ENCODE peak calls at places on chromosomes 1 and 21, in six cellular contexts. M is posterior cingulate gyrus, G is NCI-H1092, N is Calu3, K is germinal center, U is IMR-90. T is an unnamed sample.

GRCh38 chr1:23452011-23452411 is 27.5 kb upstream of the TCEA3 start:
- DNase-seq in M (no peak), G (no peak), N (peak), K (no peak), U (peak), T (no peak)

GRCh38 chr1:77874804-77875445 is 13.5 kb upstream of the NEXN start:
- DNase-seq in M (no peak), G (no peak), N (no peak), K (no peak), U (peak), T (peak)

GRCh38 chr1:212982430-212983152 is 32.2 kb downstream of the VASH2 start:
- DNase-seq in M (no peak), G (peak), N (no peak), K (no peak), U (peak), T (no peak)

GRCh38 chr1:219171192-219171935 is 2.3 kb upstream of the LYPLAL1 start:
- DNase-seq in M (no peak), G (no peak), N (no peak), K (no peak), U (peak), T (peak)

GRCh38 chr1:156696755-156697154 is 8.6 kb downstream of the CRABP2 start:
- DNase-seq in M (no peak), G (no peak), N (no peak), K (no peak), U (no peak), T (no peak)

GRCh38 chr1:153526132-153526543 is 9.7 kb downstream of the S100A6 start:
- DNase-seq in M (no peak), G (no peak), N (no peak), K (no peak), U (no peak), T (no peak)

GRCh38 chr1:192489748-192490147 is 85.8 kb upstream of the RGS1 start:
- DNase-seq in M (no peak), G (no peak), N (peak), K (no peak), U (peak), T (peak)

GRCh38 chr1:202135221-202135721 is 9.3 kb downstream of the ARL8A start:
- DNase-seq in M (no peak), G (peak), N (peak), K (peak), U (peak), T (peak)

GRCh38 chr21:31316488-31317169 is 27.4 kb downstream of the TIAM1 start:
- DNase-seq in M (no peak), G (no peak), N (no peak), K (no peak), U (peak), T (peak)

GRCh38 chr1:47908258-47908657 is 88.9 kb downstream of the TRABD2B start:
- DNase-seq in M (no peak), G (no peak), N (no peak), K (no peak), U (no peak), T (no peak)

GRCh38 chr1:15358565-15359133 is 51.0 kb upstream of the EFHD2 start:
- DNase-seq in M (no peak), G (no peak), N (no peak), K (no peak), U (no peak), T (no peak)

GRCh38 chr1:241470361-241470760 is 49.2 kb downstream of the FH start:
- DNase-seq in M (no peak), G (no peak), N (no peak), K (no peak), U (peak), T (no peak)

GRCh38 chr21:46559291-46559983 is 45.4 kb downstream of the S100B start:
- DNase-seq in M (no peak), G (no peak), N (no peak), K (no peak), U (no peak), T (no peak)

GRCh38 chr1:161858271-161858670 is 92.2 kb downstream of the ATF6 start:
- DNase-seq in M (no peak), G (no peak), N (no peak), K (no peak), U (no peak), T (no peak)

GRCh38 chr1:195709821-195710220 is 898.4 kb downstream of the KCNT2 start:
- DNase-seq in M (no peak), G (no peak), N (no peak), K (no peak), U (no peak), T (no peak)

GRCh38 chr1:115052454-115053083 is 22.9 kb downstream of the TSHB start:
- DNase-seq in M (no peak), G (peak), N (peak), K (peak), U (peak), T (peak)

GRCh38 chr1:236417325-236417724 is 23.2 kb downstream of the EDARADD start:
- DNase-seq in M (no peak), G (no peak), N (no peak), K (no peak), U (no peak), T (no peak)

GRCh38 chr21:25735895-25736597 is 1.3 kb downstream of the GABPA start:
- DNase-seq in M (no peak), G (no peak), N (no peak), K (no peak), U (peak), T (peak)